ENCODE peak calls at places on chromosomes 3 and 15, in nine cellular contexts. O is PC-3, X is tibial artery, B is upper lobe of right lung, P is sigmoid colon, Z is fibroblast of lung, Y is mammary epithelial cell, V is pancreas, E is K562. W is an unnamed sample.
A peak's percentile ranks its signal among the peaks of the same experiment; 100 is the strongest.

GRCh38 chr3:54853573-54854404 is 74.1 kb downstream of the LRTM1 start:
- DNase-seq in Y (no peak), X (peak; percentile 78), V (peak; percentile 75), E (peak; percentile 70), Z (peak; percentile 70), P (peak; percentile 86), O (peak; percentile 62), B (peak; percentile 85), W (peak; percentile 64)

GRCh38 chr3:54047568-54047967 is 74.8 kb upstream of the CACNA2D3 start:
- DNase-seq in O (peak; percentile 32), X (no peak), P (no peak), E (no peak), Y (no peak), Z (no peak), B (no peak), V (no peak), W (no peak)

GRCh38 chr15:46956456-46956855 is 760.8 kb upstream of the SEMA6D start:
- DNase-seq in E (no peak), V (no peak), B (no peak), Z (no peak), P (no peak), O (no peak), Y (no peak), X (no peak), W (no peak)

GRCh38 chr15:63283126-63283525 is 5.7 kb downstream of the APH1B start:
- DNase-seq in Y (no peak), X (peak; percentile 68), O (no peak), V (no peak), P (no peak), B (peak; percentile 78), E (no peak), Z (no peak), W (no peak)

GRCh38 chr15:58491151-58491473 is 59.3 kb downstream of the LIPC start:
- DNase-seq in X (no peak), O (no peak), V (no peak), P (no peak), Z (no peak), Y (no peak), E (no peak), B (no peak), W (no peak)

GRCh38 chr15:44633603-44634002 is 29.9 kb downstream of the SPG11 start:
- DNase-seq in E (no peak), V (no peak), O (peak; percentile 26), B (no peak), X (no peak), Y (peak; percentile 59), Z (peak; percentile 73), P (no peak), W (no peak)

GRCh38 chr3:169387751-169388696 is 275.5 kb downstream of the MECOM start:
- DNase-seq in V (peak; percentile 22), B (no peak), P (peak; percentile 65), E (no peak), X (peak; percentile 68), Y (no peak), Z (peak; percentile 32), O (no peak), W (peak; percentile 60)

GRCh38 chr3:159583662-159584061 is 405.0 kb upstream of the IL12A start:
- DNase-seq in O (no peak), Y (no peak), Z (no peak), X (no peak), E (no peak), P (no peak), V (no peak), B (no peak), W (no peak)

GRCh38 chr15:82848201-82848993 is 39.0 kb downstream of the WHAMM start:
- DNase-seq in E (no peak), B (no peak), O (no peak), X (no peak), P (no peak), Y (no peak), Z (no peak), V (no peak), W (no peak)

GRCh38 chr15:82847703-82848102 is 38.3 kb downstream of the WHAMM start:
- DNase-seq in E (no peak), O (no peak), Y (no peak), V (no peak), Z (no peak), B (no peak), X (no peak), P (no peak), W (no peak)

GRCh38 chr15:82846621-82847020 is 37.2 kb downstream of the WHAMM start:
- DNase-seq in B (no peak), Y (no peak), P (no peak), Z (no peak), O (no peak), E (no peak), V (no peak), X (no peak), W (no peak)

GRCh38 chr15:82845686-82846085 is 36.3 kb downstream of the WHAMM start:
- DNase-seq in P (no peak), X (no peak), V (no peak), Z (no peak), B (no peak), E (no peak), O (no peak), Y (no peak), W (no peak)

DNA sequence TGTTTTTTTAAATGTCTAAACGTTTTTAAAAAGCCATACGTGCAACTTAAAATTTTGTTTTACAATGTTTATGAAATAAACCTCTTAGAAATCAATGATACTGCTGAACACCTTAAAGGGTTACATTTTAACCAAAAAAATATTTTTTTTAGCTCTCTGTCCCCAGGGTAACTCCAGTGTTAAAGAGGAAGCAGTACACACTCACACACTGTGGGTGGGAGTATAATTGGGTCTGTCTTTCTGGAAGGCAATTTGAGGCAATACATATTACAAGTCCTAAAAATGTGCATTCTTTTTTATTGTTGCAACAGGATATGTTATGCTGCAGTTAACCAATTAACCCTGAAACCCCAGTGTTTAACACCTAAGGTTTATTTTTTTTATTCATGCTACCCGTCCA is 34.1 kb downstream of the WHAMM start:
- DNase-seq in O (no peak), E (no peak), B (no peak), P (no peak), Y (no peak), X (no peak), V (no peak), Z (no peak), W (no peak)
- H3K4me3 ChIP-seq in O (no peak overlapping the region), E (no peak overlapping the region), B (no peak overlapping the region), P (no peak overlapping the region), Y (no peak overlapping the region), X (no peak overlapping the region), V (no peak overlapping the region), Z (no peak overlapping the region), W (no peak overlapping the region)

GRCh38 chr3:143971367-143972154 is at the start of gene DIPK2A:
- DNase-seq in E (peak; percentile 85), O (peak; percentile 84), P (peak; percentile 98), V (peak; percentile 93), Z (peak; percentile 96), B (peak; percentile 98), Y (peak; percentile 94), X (peak; percentile 98), W (peak; percentile 94)

GRCh38 chr3:143972155-143972494 is 502 bp downstream of the DIPK2A start:
- DNase-seq in Z (no peak), X (no peak), V (no peak), Y (no peak), B (no peak), P (no peak), O (no peak), E (no peak), W (no peak)

GRCh38 chr3:143973352-143974021 is 1.9 kb downstream of the DIPK2A start:
- DNase-seq in V (no peak), X (no peak), B (no peak), P (no peak), Y (peak; percentile 39), E (no peak), Z (peak; percentile 44), O (peak; percentile 24), W (no peak)

GRCh38 chr3:143972495-143973351 is 1.1 kb downstream of the DIPK2A start:
- DNase-seq in Y (peak; percentile 81), B (peak; percentile 93), X (peak; percentile 83), O (peak; percentile 71), Z (peak; percentile 90), E (peak; percentile 30), P (peak; percentile 88), V (peak; percentile 70), W (peak; percentile 69)

DNA sequence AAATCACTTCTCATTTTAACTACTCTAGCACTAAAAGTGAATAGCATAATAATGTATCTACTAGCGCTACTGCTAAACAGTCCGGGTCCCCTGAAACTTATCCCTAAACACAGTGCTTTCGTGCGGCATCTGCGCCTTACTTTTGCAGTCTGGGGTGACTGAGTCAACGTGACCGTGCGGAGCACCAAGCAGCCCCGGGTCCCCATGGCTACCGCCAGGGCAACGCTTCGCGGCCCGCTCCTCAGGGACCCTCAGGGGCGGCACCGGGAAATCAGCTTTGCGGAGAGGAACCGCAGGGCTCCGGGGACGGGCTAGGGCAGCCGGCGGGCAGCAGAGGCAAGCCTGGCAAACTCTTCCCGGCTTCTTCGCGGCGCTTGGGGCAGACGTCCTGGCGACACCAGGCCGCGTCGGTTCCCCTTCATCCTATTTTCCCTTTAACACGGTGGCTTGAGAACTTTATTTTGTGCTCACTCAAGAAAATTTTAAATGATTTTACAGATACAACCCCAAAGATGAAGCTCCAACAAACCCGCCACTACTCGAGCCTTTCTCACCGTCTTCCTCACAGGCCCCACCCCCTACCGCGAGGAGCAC is 753 bp upstream of the DIPK2A start:
- DNase-seq in Y (peak; percentile 37), E (peak; percentile 37), B (peak; percentile 81), V (peak; percentile 50), O (peak; percentile 30), X (peak; percentile 75), P (peak; percentile 79), Z (peak; percentile 47), W (peak; percentile 66)
- TF ChIP-seq CTCF in Y (no peak), E (no peak), B (no peak), V (no peak), O (no peak), X (peak; percentile 25), P (no peak), Z (no peak), W (no peak)

GRCh38 chr15:77527164-77527778 is 105.4 kb downstream of the LINGO1 start:
- DNase-seq in Z (peak; percentile 87), V (no peak), P (peak; percentile 53), Y (peak; percentile 24), X (peak; percentile 57), O (peak; percentile 30), B (peak; percentile 68), E (peak; percentile 48), W (peak; percentile 84)

GRCh38 chr15:77529394-77530159 is 103.1 kb downstream of the LINGO1 start:
- DNase-seq in V (no peak), O (no peak), P (peak; percentile 32), Y (no peak), B (peak; percentile 52), Z (no peak), X (peak; percentile 60), E (no peak), W (no peak)

GRCh38 chr15:77527831-77528231 is 104.9 kb downstream of the LINGO1 start:
- DNase-seq in Z (peak; percentile 40), Y (no peak), O (no peak), P (peak; percentile 50), E (no peak), B (peak; percentile 42), X (peak; percentile 57), V (no peak), W (peak; percentile 27)

GRCh38 chr15:77528968-77529319 is 103.8 kb downstream of the LINGO1 start:
- DNase-seq in X (peak; percentile 55), V (no peak), E (no peak), Z (no peak), O (no peak), Y (no peak), P (peak; percentile 41), B (peak; percentile 44), W (peak; percentile 9)

DNA sequence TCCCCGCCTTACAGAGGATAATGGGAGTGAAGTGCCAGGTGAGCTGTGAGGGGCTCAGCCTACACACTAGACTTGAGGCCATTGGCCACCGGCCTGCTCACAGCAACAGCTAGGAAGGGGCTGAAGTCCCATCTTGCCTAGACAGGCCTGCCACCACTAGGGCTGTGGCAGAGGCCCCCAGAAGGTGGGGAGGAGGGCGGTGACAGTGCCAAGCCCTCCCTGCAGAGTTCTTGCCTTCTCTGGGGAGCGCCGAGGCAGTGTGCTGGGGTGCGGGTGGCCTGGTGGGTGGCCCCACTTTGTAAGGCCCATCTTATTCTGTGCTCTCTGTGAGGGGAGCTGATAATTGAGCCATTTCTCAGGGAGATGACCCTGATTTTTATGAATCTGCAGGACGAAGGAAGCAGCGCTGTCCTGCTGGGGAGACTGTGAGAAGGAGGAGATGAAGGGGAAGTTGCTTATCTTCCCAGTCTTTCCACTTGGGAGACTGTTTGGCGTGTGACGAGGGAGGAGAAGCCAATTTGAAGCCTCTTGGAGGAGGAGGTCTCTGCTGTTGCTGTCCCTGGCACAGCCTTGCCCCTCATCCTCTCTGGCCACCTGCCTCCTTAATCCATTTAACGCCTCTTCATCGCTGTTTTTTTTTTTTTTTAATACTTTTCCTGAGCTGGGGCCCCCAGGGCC is 104.3 kb downstream of the LINGO1 start:
- DNase-seq in V (no peak), X (peak; percentile 31), Z (no peak), E (no peak), O (no peak), P (peak; percentile 40), Y (no peak), B (peak; percentile 51), W (peak; percentile 10)
- H3K4me1 ChIP-seq in V (no peaks in the 10 kb centered on the region), X (no peaks in the 10 kb centered on the region), Z (peaks cover 6% of the 10 kb centered on the region), E (peaks cover 12% of the 10 kb centered on the region), O (peaks cover 4% of the 10 kb centered on the region), P (no peaks in the 10 kb centered on the region), Y (peaks cover 12% of the 10 kb centered on the region), B (peaks cover 5% of the 10 kb centered on the region), W (peaks cover 50% of the 10 kb centered on the region)

GRCh38 chr3:186259612-186260383 is 102.2 kb downstream of the DGKG start:
- DNase-seq in Y (peak; percentile 84), Z (peak; percentile 54), P (peak; percentile 78), E (peak; percentile 77), V (peak; percentile 79), B (peak; percentile 86), X (peak; percentile 75), O (peak; percentile 92), W (peak; percentile 85)

GRCh38 chr3:186260726-186261125 is 101.3 kb downstream of the DGKG start:
- DNase-seq in V (no peak), Y (no peak), O (no peak), X (no peak), B (no peak), E (no peak), P (no peak), Z (no peak), W (no peak)

GRCh38 chr3:186261638-186262037 is 100.4 kb downstream of the DGKG start:
- DNase-seq in X (no peak), O (peak; percentile 51), V (no peak), Z (no peak), B (no peak), Y (no peak), P (no peak), E (peak; percentile 14), W (no peak)

GRCh38 chr3:186257866-186258265 is 104.2 kb downstream of the DGKG start:
- DNase-seq in X (no peak), Y (no peak), P (no peak), E (no peak), Z (peak; percentile 49), B (no peak), V (no peak), O (no peak), W (no peak)

DNA sequence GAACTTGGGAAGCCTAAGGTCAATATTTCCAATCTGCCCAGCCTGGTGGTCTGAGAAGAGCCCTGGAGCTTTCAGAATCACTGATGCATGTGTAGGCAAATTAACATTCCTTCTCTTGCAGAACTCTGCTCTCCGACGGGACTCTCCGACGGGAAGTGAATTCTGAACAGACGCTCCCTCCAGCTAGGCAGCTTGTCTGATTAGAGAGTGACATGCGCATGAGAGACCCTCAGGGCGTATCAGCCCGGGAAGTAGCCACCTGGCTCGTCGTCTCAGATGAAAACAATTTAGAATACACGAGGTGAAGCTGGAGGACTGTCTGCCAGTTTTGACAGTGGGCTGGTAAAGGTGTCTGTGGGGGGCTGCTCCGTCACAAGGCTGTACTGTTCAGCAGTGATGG is 103.1 kb downstream of the DGKG start:
- DNase-seq in X (no peak), E (no peak), P (no peak), B (no peak), V (no peak), Z (no peak), O (no peak), Y (no peak), W (no peak)
- H3K4me3 ChIP-seq in X (no peak overlapping the region), E (no peak overlapping the region), P (no peak overlapping the region), B (no peak overlapping the region), V (no peak overlapping the region), Z (no peak overlapping the region), O (peak overlapping the region; percentile 50), Y (no peak overlapping the region), W (no peak overlapping the region)